ENCODE peak calls at places on chromosomes 1 and 21, in four cellular contexts. I is H1, O is K562, J is HepG2. U is an unnamed sample.

GRCh38 chr1:112625696-112626095 is 6.1 kb downstream of the CAPZA1 start:
- DNase-seq in I (no peak), O (peak), J (no peak), U (peak)

GRCh38 chr1:81296584-81296983 is 504.1 kb upstream of the ADGRL2 start:
- DNase-seq in I (no peak), O (no peak), J (no peak), U (no peak)

GRCh38 chr1:182193908-182194550 is 132.5 kb upstream of the ZNF648 start:
- DNase-seq in I (no peak), O (no peak), J (no peak), U (no peak)

GRCh38 chr1:44390277-44390676 is 14.8 kb upstream of the RNF220 start:
- DNase-seq in I (no peak), O (no peak), J (peak), U (peak)

GRCh38 chr21:32253215-32253641 is 25.6 kb downstream of the MIS18A start:
- DNase-seq in I (no peak), O (no peak), J (no peak), U (no peak)

GRCh38 chr1:216064643-216065042 is 358.6 kb downstream of the USH2A start:
- DNase-seq in I (no peak), O (no peak), J (no peak), U (no peak)

GRCh38 chr21:42785666-42786427 is 93.5 kb downstream of the WDR4 start:
- DNase-seq in I (no peak), O (no peak), J (no peak), U (no peak)

GRCh38 chr1:156750932-156751723 is at the start of gene HDGF:
- DNase-seq in I (peak), O (peak), J (no peak), U (no peak)

GRCh38 chr1:58895082-58895481 is 111.2 kb upstream of the JUN start:
- DNase-seq in I (no peak), O (no peak), J (no peak), U (no peak)

GRCh38 chr1:179151908-179152682 is 70.2 kb downstream of the TOR3A start:
- DNase-seq in I (no peak), O (no peak), J (peak), U (no peak)

GRCh38 chr21:44298301-44298700 is 1.6 kb upstream of the PFKL start:
- DNase-seq in I (no peak), O (peak), J (peak), U (no peak)

GRCh38 chr1:173661271-173661670 is 8.4 kb downstream of the ANKRD45 start:
- DNase-seq in I (no peak), O (no peak), J (no peak), U (no peak)

DNA sequence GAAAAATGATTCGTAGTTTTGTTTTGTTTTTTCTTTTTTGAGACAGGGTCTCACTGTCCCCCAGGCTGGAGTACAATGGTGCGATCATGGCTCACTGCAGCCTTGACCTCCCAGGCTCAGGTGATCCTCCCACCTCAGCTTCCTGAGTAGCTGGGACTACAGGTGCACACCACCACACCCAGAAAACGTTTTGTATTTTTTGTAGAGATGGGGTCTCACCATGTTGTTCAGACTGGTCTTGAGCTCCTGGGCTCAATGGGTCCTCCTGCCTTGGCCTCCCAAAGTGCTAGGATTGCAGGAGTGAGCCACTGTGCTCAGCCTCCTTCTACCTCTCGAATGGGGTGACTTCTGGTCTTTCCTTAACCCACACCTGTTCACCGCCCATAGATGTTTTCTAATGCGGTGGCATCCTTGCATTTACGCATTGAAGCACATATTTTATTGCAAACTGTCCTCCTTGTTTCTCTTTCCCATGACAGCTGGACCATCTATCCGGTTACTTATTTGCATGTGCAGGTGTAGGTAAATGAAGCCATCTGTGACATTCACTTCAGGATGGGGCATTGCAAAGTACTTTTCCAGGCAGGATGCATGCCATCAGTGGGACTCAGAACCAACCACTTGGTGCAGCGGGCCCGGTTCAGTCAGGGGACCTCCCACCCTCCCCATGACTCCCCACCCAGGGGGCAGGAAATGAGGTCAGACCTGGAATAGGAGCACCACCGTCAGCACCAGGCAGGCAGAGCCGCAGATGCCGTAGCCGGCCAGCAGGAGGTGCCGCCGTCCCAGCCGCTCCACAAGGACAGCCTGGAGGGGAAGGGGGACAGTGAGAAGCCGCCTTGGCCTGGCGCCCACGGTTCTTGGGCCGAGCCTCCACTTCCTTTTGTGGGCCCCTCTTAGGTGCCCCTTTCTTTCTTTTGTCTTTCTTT is 16.5 kb downstream of the SLC2A7 start:
- DNase-seq in I (peak), O (peak), J (no peak), U (no peak)
- TF ChIP-seq POLR2A in I (peak), O (peak), J (no peak), U (no peak)

GRCh38 chr1:209427811-209428210 is 155.7 kb upstream of the CAMK1G start:
- DNase-seq in I (peak), O (no peak), J (no peak), U (no peak)
- TF ChIP-seq RNF2 in I (no peak), O (no peak), J (no peak), U (no peak)

DNA sequence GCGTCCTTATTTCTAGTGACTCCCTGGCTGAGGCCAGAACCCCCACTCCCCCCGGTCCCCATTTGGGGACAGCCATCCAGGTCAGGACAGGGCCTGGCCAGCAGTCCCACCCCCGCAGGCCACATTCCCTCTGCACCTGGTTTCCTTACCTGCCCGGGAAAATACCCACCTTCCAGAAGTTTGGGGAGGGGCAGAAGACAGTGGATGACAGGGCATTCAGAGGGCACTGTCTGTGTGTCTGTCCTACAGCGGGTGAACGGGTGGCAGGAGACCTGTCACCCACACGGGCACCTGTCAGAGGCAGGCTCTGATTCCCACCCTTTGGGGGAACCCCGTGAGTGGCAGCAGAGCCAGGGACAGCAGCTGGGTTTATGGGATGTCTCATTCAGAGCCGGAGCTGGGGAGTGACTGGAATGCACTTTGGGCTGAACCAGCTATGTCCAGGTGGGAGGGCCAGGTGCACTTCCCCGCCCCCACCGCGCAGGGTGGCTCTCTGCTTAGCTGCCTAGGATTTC is 2.0 kb downstream of the ARHGEF16 start:
- DNase-seq in I (no peak), O (no peak), J (peak), U (no peak)
- TF ChIP-seq POLR2A in I (no peak), O (no peak), J (peak), U (no peak)

GRCh38 chr21:45866473-45867010 is 115.0 kb upstream of the COL6A1 start:
- DNase-seq in I (no peak), O (no peak), J (no peak), U (no peak)
- TF ChIP-seq RNF2 in I (no peak), O (no peak), J (no peak), U (no peak)

GRCh38 chr1:82899017-82899416 is 1098.3 kb downstream of the ADGRL2 start:
- DNase-seq in I (no peak), O (no peak), J (no peak), U (no peak)
- TF ChIP-seq POLR2A in I (no peak), O (no peak), J (no peak), U (no peak)

GRCh38 chr1:203448521-203449061 is 27.0 kb upstream of the PRELP start:
- DNase-seq in I (no peak), O (no peak), J (no peak), U (no peak)
- TF ChIP-seq RNF2 in I (no peak), O (no peak), J (no peak), U (no peak)

DNA sequence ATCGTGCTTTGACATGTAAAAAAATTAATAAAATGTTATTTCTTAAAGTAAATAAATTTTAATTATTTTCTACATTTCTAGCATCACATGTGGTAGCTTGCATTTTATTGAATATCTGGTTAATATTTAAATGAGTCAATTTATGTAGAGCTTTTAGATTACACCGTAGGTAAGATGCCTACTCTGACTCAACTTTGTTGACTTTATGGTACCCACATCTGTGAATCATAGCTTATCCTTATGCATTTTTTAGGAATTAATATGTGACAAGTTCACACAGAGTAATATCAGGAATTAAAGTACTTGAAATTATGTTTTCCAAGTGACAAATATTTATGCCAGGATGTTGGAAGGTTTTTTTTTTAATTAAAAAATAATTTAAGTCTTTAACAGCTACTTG is 120.7 kb downstream of the LEPR start:
- DNase-seq in I (no peak), O (no peak), J (no peak), U (no peak)
- TF ChIP-seq POLR2A in I (no peak), O (no peak), J (no peak), U (no peak)

GRCh38 chr1:236526079-236526478 is 2.3 kb downstream of the LGALS8 start:
- DNase-seq in I (no peak), O (no peak), J (no peak), U (no peak)

GRCh38 chr1:236532850-236533249 is 9.1 kb downstream of the LGALS8 start:
- DNase-seq in I (no peak), O (peak), J (no peak), U (no peak)

GRCh38 chr1:236530959-236531358 is 7.2 kb downstream of the LGALS8 start:
- DNase-seq in I (no peak), O (no peak), J (no peak), U (no peak)

GRCh38 chr1:236534164-236534651 is 10.4 kb downstream of the LGALS8 start:
- DNase-seq in I (no peak), O (no peak), J (no peak), U (no peak)

GRCh38 chr1:236530286-236530685 is 6.5 kb downstream of the LGALS8 start:
- DNase-seq in I (no peak), O (no peak), J (no peak), U (no peak)
- TF ChIP-seq RNF2 in I (no peak), O (no peak), J (no peak), U (no peak)

DNA sequence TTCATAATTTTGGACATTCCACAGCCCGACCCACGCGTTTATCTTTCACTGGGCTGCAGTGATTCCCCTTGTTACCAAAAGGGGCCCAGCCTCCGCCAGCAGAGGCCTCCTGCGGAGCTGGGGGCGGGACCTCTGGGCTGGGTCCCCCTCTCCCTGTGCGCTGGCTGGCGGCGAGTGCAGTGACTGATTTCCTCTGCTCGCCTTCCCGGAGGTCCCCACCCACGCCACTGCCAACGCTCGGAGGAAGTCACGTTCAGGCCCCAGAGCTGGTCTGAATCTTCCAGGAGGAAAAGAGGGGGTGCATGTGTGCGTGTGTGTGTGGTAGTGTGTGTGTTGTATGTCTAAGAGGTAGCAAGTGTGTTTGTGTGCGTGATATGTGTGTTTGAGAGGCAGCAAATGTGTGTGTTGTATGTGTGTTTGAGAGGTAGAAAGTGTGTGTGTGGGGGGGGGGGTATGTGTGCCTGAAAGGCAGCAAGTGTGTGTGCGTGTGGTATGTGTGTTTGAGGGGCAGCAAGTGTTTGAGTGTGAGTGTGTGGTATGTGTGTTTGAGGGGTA is 35.0 kb upstream of the JAK1 start:
- DNase-seq in I (peak), O (peak), J (no peak), U (no peak)
- TF ChIP-seq POLR2A in I (no peak), O (no peak), J (no peak), U (no peak)

U was measured in A549.